ENCODE peak calls at places on chromosome 22, in four cellular contexts. One of them, this sample, is unnamed.

GRCh38 chr22:32850591-32851517 is 49.3 kb downstream of the TIMP3 start:
- DNase-seq in suprapubic skin: peak; percentile 91
- DNase-seq in Caco-2: no peak
- DNase-seq in A549: no peak
- DNase-seq in this sample: no peak

GRCh38 chr22:50677493-50678217 is 5.0 kb downstream of the SHANK3 start:
- DNase-seq in Caco-2: no peak
- DNase-seq in A549: no peak
- DNase-seq in suprapubic skin: no peak
- DNase-seq in this sample: no peak

GRCh38 chr22:41446057-41446501 is 522 bp downstream of the TOB2 start:
- DNase-seq in Caco-2: no peak
- DNase-seq in suprapubic skin: no peak
- DNase-seq in A549: no peak
- DNase-seq in this sample: no peak

GRCh38 chr22:26891431-26891830 is 234.0 kb downstream of the MIAT start:
- DNase-seq in suprapubic skin: no peak
- DNase-seq in A549: no peak
- DNase-seq in Caco-2: no peak
- DNase-seq in this sample: no peak

GRCh38 chr22:39351689-39352214 is 2.0 kb downstream of the SYNGR1 start:
- DNase-seq in Caco-2: no peak
- DNase-seq in suprapubic skin: no peak
- DNase-seq in A549: no peak
- DNase-seq in this sample: no peak

GRCh38 chr22:27220349-27220748 is 563.0 kb downstream of the MIAT start:
- DNase-seq in A549: no peak
- DNase-seq in suprapubic skin: no peak
- DNase-seq in Caco-2: no peak
- DNase-seq in this sample: no peak

GRCh38 chr22:42310301-42310981 is 40.0 kb upstream of the TCF20 start:
- DNase-seq in Caco-2: no peak
- DNase-seq in suprapubic skin: no peak
- DNase-seq in A549: no peak
- DNase-seq in this sample: no peak

GRCh38 chr22:50399751-50400331 is 56.7 kb downstream of the PPP6R2 start:
- DNase-seq in Caco-2: peak; percentile 53
- DNase-seq in suprapubic skin: no peak
- DNase-seq in A549: peak; percentile 49
- DNase-seq in this sample: no peak

GRCh38 chr22:32830473-32830872 is 29.0 kb downstream of the TIMP3 start:
- DNase-seq in A549: no peak
- DNase-seq in suprapubic skin: no peak
- DNase-seq in Caco-2: no peak
- DNase-seq in this sample: no peak

GRCh38 chr22:33971561-33971961 is 51.3 kb upstream of the LARGE1 start:
- DNase-seq in Caco-2: no peak
- DNase-seq in A549: no peak
- DNase-seq in suprapubic skin: no peak
- DNase-seq in this sample: no peak

GRCh38 chr22:39819429-39819828 is 74.1 kb downstream of the ENTHD1 start:
- DNase-seq in A549: no peak
- DNase-seq in Caco-2: no peak
- DNase-seq in suprapubic skin: no peak
- DNase-seq in this sample: no peak

GRCh38 chr22:20118572-20119020 is 1.6 kb upstream of the TRMT2A start:
- DNase-seq in suprapubic skin: no peak
- DNase-seq in Caco-2: no peak
- DNase-seq in A549: no peak
- DNase-seq in this sample: no peak

DNA sequence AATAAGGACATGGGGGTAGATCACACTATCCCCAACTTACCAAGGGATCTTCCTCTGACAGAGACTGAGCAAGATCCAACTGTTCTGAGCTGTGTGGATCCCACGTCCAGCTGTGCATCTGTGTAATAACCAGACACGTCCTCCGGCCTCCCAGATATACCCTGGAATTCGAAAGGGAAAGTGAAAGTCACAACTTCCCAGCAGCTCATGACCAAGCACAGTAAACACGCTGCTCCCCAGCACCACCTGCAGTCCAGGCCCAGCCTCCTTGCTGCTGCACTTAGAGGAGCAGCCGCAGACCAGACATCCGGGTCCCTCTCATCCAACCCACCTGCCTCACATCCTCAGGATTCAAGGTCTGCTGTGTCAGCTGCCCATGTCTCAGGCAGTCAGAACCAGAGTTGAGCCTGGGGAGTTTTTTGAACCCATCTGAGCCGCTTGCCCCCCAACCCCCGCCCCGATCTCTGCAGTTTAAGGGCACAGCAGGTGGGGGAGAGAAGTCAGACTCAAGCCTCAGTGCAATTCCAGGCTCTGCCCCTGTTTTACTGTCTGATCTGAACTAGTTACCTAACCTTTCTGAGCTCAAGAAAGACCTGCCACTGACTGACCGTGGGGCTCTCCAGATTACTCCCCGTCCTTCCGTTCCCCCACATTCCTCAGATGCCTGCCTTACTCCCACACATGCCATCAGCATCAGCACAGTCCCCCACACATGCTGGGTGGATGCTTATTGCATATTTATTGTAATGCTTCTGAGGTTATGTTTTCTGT is at the start of gene APOL2:
- DNase-seq in suprapubic skin: peak; percentile 93
- DNase-seq in Caco-2: peak; percentile 92
- DNase-seq in A549: peak; percentile 85
- DNase-seq in this sample: no peak
- TF ChIP-seq CTCF in suprapubic skin: peak; percentile 22
- TF ChIP-seq CTCF in Caco-2: peak; percentile 71
- TF ChIP-seq CTCF in A549: peak; percentile 28
- TF ChIP-seq CTCF in this sample: peak; percentile 34

GRCh38 chr22:38066381-38067027 is 9.3 kb downstream of the PICK1 start:
- DNase-seq in Caco-2: no peak
- DNase-seq in suprapubic skin: no peak
- DNase-seq in A549: no peak
- DNase-seq in this sample: no peak
- TF ChIP-seq CTCF in Caco-2: no peak
- TF ChIP-seq CTCF in suprapubic skin: no peak
- TF ChIP-seq CTCF in A549: no peak
- TF ChIP-seq CTCF in this sample: no peak

GRCh38 chr22:37283393-37283937 is 1.2 kb downstream of the CYTH4 start:
- DNase-seq in Caco-2: no peak
- DNase-seq in A549: no peak
- DNase-seq in suprapubic skin: no peak
- DNase-seq in this sample: no peak
- TF ChIP-seq CTCF in Caco-2: peak; percentile 16
- TF ChIP-seq CTCF in A549: no peak
- TF ChIP-seq CTCF in suprapubic skin: no peak
- TF ChIP-seq CTCF in this sample: no peak

DNA sequence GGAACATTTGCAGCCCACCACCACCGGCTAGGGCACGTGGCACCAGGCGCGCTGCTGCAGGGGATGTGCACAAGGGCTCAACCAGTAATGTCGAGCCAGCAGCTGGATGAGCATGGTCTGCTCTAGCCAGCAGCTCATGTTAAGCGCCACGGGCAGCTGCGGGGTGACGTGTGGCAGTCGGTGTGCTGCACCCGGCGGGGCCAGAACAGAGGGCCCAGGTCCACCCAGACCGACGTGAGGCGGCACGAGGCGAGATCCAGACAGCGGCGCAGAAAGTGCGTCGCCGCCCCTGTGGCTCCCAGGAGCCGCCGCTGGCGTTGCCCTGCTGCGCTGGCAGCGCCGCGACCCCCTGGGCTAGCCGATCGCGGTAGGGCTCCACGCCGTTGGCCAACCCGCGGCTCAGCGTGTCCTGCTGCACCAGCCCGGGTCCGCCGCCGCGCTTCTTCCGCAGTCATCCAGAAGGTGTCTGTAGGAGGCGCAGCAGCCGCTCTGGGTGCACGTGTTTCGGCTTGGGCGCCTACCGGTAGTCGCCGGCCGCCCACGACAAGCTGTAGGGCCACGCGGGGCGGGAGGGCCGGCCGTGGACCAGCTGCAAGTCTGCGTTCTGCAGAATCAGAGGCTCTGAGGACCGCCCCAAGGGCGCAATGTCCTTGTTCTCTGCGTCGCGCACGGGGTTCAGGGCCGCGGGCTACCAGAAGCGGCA is 4.6 kb upstream of the GALR3 start:
- DNase-seq in Caco-2: no peak
- DNase-seq in suprapubic skin: no peak
- DNase-seq in A549: no peak
- DNase-seq in this sample: no peak
- TF ChIP-seq CTCF in Caco-2: no peak
- TF ChIP-seq CTCF in suprapubic skin: peak; percentile 7
- TF ChIP-seq CTCF in A549: no peak
- TF ChIP-seq CTCF in this sample: no peak

GRCh38 chr22:49243335-49243734 is 584.3 kb downstream of the BRD1 start:
- DNase-seq in Caco-2: no peak
- DNase-seq in suprapubic skin: no peak
- DNase-seq in A549: no peak
- DNase-seq in this sample: no peak
- TF ChIP-seq CTCF in Caco-2: no peak
- TF ChIP-seq CTCF in suprapubic skin: no peak
- TF ChIP-seq CTCF in A549: no peak
- TF ChIP-seq CTCF in this sample: no peak

DNA sequence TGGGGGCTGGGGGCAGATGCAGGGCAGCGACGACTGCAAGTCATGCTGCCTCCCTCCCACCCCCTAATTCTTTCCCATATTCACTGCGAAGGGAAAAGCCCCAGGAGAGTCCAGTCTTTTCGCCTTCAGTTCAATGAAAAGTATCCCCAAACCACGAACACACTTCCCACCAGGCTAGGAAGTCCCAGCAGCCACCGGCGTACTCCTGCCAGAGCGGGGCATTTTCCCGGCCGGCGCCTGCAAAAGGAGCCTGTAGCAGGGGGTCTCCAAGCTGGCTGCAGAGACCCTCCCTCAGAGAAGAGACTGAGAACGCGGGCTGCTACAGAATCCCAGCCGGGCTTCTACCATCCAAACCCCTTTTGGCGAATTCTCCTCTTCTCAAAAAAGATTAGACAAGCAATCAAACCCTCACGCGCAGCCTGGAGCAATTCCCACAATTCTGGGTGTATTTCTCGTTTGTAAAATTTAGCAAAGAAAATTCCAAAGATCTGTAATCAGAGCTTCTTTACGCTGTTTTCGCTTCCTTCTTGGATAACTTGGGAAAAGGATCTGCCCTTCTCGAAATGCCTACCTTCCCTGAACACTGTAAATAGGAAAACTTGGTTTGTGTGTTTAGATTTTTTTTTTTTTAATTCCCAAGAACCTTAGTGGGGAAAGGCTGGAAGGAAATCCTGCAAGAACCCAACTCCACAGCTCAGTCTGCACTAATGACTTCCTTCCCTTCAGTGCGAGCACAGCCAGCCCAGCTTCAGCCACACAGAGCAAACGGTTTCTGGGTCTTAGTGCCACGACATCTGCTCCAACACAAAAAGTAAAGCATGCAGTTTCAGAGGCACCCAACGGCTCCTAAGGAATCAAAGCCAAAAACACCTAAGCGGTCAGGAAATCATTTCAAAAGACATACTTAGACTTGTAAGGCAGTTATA is 236.4 kb downstream of the TTC28 start:
- DNase-seq in A549: no peak
- DNase-seq in Caco-2: peak; percentile 48
- DNase-seq in suprapubic skin: peak; percentile 83
- DNase-seq in this sample: no peak
- TF ChIP-seq CTCF in A549: no peak
- TF ChIP-seq CTCF in Caco-2: no peak
- TF ChIP-seq CTCF in suprapubic skin: no peak
- TF ChIP-seq CTCF in this sample: no peak

DNA sequence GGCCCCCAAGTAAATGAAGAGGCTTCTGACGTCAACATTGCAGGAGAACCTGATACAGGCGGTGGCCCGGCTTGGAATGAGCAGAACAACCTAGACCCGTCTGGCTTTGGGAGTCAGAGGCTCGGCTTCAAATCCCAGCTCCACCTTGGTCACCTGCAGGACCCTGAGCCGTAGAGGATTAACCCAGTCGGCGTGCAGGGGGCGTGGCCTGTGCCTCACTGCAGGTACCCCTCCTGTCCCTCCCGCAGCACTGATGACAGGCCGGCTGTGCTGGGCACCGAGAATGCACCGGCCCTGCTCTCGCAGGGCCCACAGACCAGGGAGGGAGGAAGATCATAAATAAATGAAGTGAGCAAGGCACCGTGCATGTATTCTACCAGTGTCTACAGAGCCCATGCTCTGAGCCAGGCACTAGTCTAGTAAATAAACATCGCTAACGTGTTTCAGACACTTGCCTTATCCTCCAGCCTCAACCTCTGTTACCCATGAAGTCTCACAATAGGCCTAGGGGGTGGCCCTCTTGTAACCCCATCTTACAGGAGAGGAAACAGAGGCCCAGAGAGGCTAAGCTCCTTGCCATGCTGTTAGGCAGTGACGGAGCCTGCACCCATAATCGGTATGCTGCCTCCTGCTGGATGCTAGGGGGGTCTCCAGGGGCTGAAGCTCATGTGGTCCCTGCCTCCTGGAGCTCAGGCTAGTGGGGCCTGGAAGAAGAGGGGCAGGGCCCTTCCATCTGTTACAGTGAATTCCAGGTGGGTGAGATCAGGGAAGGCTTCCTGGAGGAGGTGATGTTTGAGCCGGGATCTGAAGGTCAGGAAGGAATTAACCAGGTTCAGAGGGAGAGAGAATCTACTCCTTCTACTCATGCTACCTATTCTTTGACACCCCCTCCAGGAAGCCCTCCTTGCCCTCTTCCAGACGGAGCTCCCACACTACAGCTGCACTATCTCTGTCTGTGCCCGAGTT is 53.4 kb downstream of the RTL6 start:
- DNase-seq in A549: no peak
- DNase-seq in Caco-2: no peak
- DNase-seq in suprapubic skin: no peak
- DNase-seq in this sample: no peak
- TF ChIP-seq CTCF in A549: no peak
- TF ChIP-seq CTCF in Caco-2: no peak
- TF ChIP-seq CTCF in suprapubic skin: no peak
- TF ChIP-seq CTCF in this sample: peak; percentile 8

GRCh38 chr22:18115844-18116480 is 5.4 kb downstream of the TUBA8 start:
- DNase-seq in Caco-2: no peak
- DNase-seq in suprapubic skin: no peak
- DNase-seq in A549: no peak
- DNase-seq in this sample: no peak
- TF ChIP-seq CTCF in Caco-2: no peak
- TF ChIP-seq CTCF in suprapubic skin: no peak
- TF ChIP-seq CTCF in A549: no peak
- TF ChIP-seq CTCF in this sample: no peak

DNA sequence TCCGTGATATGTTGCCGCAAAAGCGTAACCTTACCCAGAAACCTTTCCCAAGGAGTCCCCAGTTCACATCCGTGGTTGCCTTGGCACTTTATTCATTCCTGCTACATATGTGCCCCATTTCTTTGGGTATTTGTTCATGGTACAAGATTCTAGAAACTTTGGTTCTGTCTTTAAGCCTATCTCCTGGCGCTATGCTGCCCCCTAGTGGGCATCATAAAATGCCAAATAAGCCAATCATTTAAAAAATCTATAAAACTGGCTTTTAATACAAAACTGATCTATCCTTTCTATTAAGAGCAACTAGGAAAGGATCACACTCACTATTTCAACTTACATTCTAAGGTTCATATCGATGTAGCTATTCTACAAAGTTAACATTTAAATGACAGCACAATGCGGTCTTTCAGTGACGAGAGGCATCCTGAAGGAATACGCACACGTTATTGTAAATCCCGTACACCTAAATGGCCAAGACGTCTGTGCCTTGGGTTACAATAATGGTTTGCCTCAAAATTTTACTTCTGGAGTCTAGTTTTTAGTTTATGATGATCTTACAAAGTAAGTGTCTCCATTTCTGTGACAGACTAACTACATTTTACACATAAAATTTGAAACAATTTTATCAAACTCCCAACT is 16.2 kb downstream of the PIWIL3 start:
- DNase-seq in A549: peak; percentile 40
- DNase-seq in suprapubic skin: no peak
- DNase-seq in Caco-2: no peak
- DNase-seq in this sample: no peak
- TF ChIP-seq CTCF in A549: peak; percentile 82
- TF ChIP-seq CTCF in suprapubic skin: peak; percentile 68
- TF ChIP-seq CTCF in Caco-2: peak; percentile 73
- TF ChIP-seq CTCF in this sample: peak; percentile 88

This sample was measured in D721Med.